ENCODE peak calls at places on chromosomes 5 and 9, in seven cellular contexts. One of them, this sample, is unnamed.

GRCh38 chr9:5442400-5443011 is 4.8 kb upstream of the PLGRKT start:
- DNase-seq in GM12892: no peak
- DNase-seq in vagina: no peak
- DNase-seq in H1: peak
- DNase-seq in A549: peak
- DNase-seq in stomach: peak
- DNase-seq in heart left ventricle: no peak
- DNase-seq in this sample: peak

GRCh38 chr5:143448518-143448917 is 45.0 kb upstream of the NR3C1 start:
- DNase-seq in GM12892: no peak
- DNase-seq in vagina: no peak
- DNase-seq in H1: no peak
- DNase-seq in A549: no peak
- DNase-seq in stomach: no peak
- DNase-seq in heart left ventricle: no peak
- DNase-seq in this sample: peak

GRCh38 chr9:129446828-129447550 is 173.9 kb downstream of the C9orf50 start:
- DNase-seq in GM12892: no peak
- DNase-seq in vagina: no peak
- DNase-seq in H1: no peak
- DNase-seq in A549: no peak
- DNase-seq in stomach: no peak
- DNase-seq in heart left ventricle: no peak
- DNase-seq in this sample: no peak

GRCh38 chr9:15417626-15418025 is 5.0 kb upstream of the SNAPC3 start:
- DNase-seq in GM12892: no peak
- DNase-seq in vagina: no peak
- DNase-seq in H1: peak
- DNase-seq in A549: no peak
- DNase-seq in stomach: no peak
- DNase-seq in heart left ventricle: no peak
- DNase-seq in this sample: no peak

GRCh38 chr9:121779381-121780117 is 128.1 kb downstream of the DAB2IP start:
- DNase-seq in GM12892: no peak
- DNase-seq in vagina: no peak
- DNase-seq in H1: no peak
- DNase-seq in A549: no peak
- DNase-seq in stomach: no peak
- DNase-seq in heart left ventricle: peak
- DNase-seq in this sample: no peak

GRCh38 chr9:22508790-22509189 is 62.2 kb downstream of the DMRTA1 start:
- DNase-seq in GM12892: no peak
- DNase-seq in vagina: no peak
- DNase-seq in H1: no peak
- DNase-seq in A549: no peak
- DNase-seq in stomach: no peak
- DNase-seq in heart left ventricle: no peak
- DNase-seq in this sample: no peak

GRCh38 chr5:106956901-106957300 is 713.8 kb downstream of the EFNA5 start:
- DNase-seq in GM12892: no peak
- DNase-seq in vagina: no peak
- DNase-seq in H1: no peak
- DNase-seq in A549: no peak
- DNase-seq in stomach: no peak
- DNase-seq in heart left ventricle: no peak
- DNase-seq in this sample: no peak

GRCh38 chr5:179242676-179243075 is 102.6 kb downstream of the ADAMTS2 start:
- DNase-seq in GM12892: no peak
- DNase-seq in vagina: no peak
- DNase-seq in H1: no peak
- DNase-seq in A549: no peak
- DNase-seq in stomach: no peak
- DNase-seq in heart left ventricle: no peak
- DNase-seq in this sample: no peak

GRCh38 chr5:104247260-104247659 is 684.7 kb upstream of the NUDT12 start:
- DNase-seq in GM12892: no peak
- DNase-seq in vagina: no peak
- DNase-seq in H1: no peak
- DNase-seq in A549: no peak
- DNase-seq in stomach: no peak
- DNase-seq in heart left ventricle: no peak
- DNase-seq in this sample: peak

GRCh38 chr5:150217041-150217440 is 27.2 kb downstream of the SLC6A7 start:
- DNase-seq in GM12892: no peak
- DNase-seq in vagina: no peak
- DNase-seq in H1: no peak
- DNase-seq in A549: no peak
- DNase-seq in stomach: no peak
- DNase-seq in heart left ventricle: no peak
- DNase-seq in this sample: no peak

GRCh38 chr5:172182291-172182690 is 5.7 kb downstream of the STK10 start:
- DNase-seq in GM12892: no peak
- DNase-seq in vagina: no peak
- DNase-seq in H1: no peak
- DNase-seq in A549: no peak
- DNase-seq in stomach: no peak
- DNase-seq in heart left ventricle: no peak
- DNase-seq in this sample: no peak

GRCh38 chr5:94811341-94811740 is 192.9 kb downstream of the SLF1 start:
- DNase-seq in GM12892: no peak
- DNase-seq in vagina: no peak
- DNase-seq in H1: no peak
- DNase-seq in A549: no peak
- DNase-seq in stomach: no peak
- DNase-seq in heart left ventricle: no peak
- DNase-seq in this sample: no peak

GRCh38 chr5:122981846-122982245 is 54.7 kb downstream of the PPIC start:
- DNase-seq in GM12892: no peak
- DNase-seq in vagina: no peak
- DNase-seq in H1: no peak
- DNase-seq in A549: no peak
- DNase-seq in stomach: no peak
- DNase-seq in heart left ventricle: no peak
- DNase-seq in this sample: no peak

GRCh38 chr5:150671509-150672236 is 10.6 kb downstream of the MYOZ3 start:
- DNase-seq in GM12892: no peak
- DNase-seq in vagina: peak
- DNase-seq in H1: peak
- DNase-seq in A549: no peak
- DNase-seq in stomach: no peak
- DNase-seq in heart left ventricle: peak
- DNase-seq in this sample: no peak

GRCh38 chr5:83011990-83012389 is 65.2 kb downstream of the TMEM167A start:
- DNase-seq in GM12892: peak
- DNase-seq in vagina: no peak
- DNase-seq in H1: no peak
- DNase-seq in A549: no peak
- DNase-seq in stomach: no peak
- DNase-seq in heart left ventricle: no peak
- DNase-seq in this sample: no peak

GRCh38 chr5:167582263-167582662 is 709.2 kb upstream of the WWC1 start:
- DNase-seq in GM12892: no peak
- DNase-seq in vagina: no peak
- DNase-seq in H1: no peak
- DNase-seq in A549: peak
- DNase-seq in stomach: no peak
- DNase-seq in heart left ventricle: no peak
- DNase-seq in this sample: no peak

GRCh38 chr5:4254736-4255135 is 659.1 kb downstream of the IRX1 start:
- DNase-seq in GM12892: no peak
- DNase-seq in vagina: no peak
- DNase-seq in H1: no peak
- DNase-seq in A549: no peak
- DNase-seq in stomach: no peak
- DNase-seq in heart left ventricle: no peak
- DNase-seq in this sample: no peak

GRCh38 chr9:70413427-70413797 is 1.0 kb downstream of the KLF9 start:
- DNase-seq in GM12892: peak
- DNase-seq in vagina: no peak
- DNase-seq in H1: no peak
- DNase-seq in A549: no peak
- DNase-seq in stomach: no peak
- DNase-seq in heart left ventricle: peak
- DNase-seq in this sample: peak

GRCh38 chr9:70412678-70413426 is 1.6 kb downstream of the KLF9 start:
- DNase-seq in GM12892: peak
- DNase-seq in vagina: peak
- DNase-seq in H1: peak
- DNase-seq in A549: peak
- DNase-seq in stomach: peak
- DNase-seq in heart left ventricle: peak
- DNase-seq in this sample: peak

GRCh38 chr9:70411141-70411929 is 3.1 kb downstream of the KLF9 start:
- DNase-seq in GM12892: no peak
- DNase-seq in vagina: peak
- DNase-seq in H1: no peak
- DNase-seq in A549: no peak
- DNase-seq in stomach: peak
- DNase-seq in heart left ventricle: peak
- DNase-seq in this sample: no peak

GRCh38 chr9:70410368-70410767 is 4.1 kb downstream of the KLF9 start:
- DNase-seq in GM12892: no peak
- DNase-seq in vagina: no peak
- DNase-seq in H1: no peak
- DNase-seq in A549: no peak
- DNase-seq in stomach: no peak
- DNase-seq in heart left ventricle: no peak
- DNase-seq in this sample: no peak

DNA sequence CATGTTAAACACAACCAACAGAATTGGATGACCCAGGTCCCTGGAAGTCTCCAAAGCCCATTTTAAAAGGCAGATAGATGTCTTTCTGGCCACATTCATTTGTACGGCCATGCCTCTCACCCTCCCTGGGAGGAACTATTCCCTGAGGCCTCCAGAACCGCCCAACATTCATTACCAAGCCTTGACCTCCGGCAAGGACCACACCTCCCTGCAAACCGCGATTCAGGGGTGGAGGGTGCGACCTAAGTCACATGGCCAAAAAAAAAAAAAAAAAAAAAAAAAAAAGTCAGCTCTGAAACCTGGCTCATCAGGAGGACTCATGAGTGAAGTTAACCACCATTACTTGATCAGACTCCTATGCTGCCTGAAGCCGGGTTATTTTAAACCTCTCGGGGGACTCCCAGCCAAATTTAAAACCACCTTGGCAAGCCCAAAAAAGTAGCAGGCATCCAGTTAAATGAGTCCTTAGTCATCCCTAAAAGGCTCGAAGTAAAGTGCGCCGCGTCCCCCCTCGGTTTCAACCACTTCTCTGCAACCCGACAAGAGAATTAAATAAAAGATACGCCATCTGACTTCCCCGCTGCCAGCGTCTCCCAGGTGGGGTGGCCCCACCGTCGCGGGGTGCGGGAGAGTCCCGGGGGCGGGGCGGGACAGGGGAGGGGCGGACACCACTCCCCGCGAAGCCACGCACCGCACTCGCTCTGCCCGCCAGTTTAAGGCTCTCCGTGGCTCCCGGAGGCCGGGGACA is 2.4 kb downstream of the KLF9 start:
- DNase-seq in GM12892: peak
- DNase-seq in vagina: peak
- DNase-seq in H1: peak
- DNase-seq in A549: no peak
- DNase-seq in stomach: peak
- DNase-seq in heart left ventricle: peak
- DNase-seq in this sample: peak
- TF ChIP-seq POLR2A in GM12892: no peak
- TF ChIP-seq POLR2A in vagina: peak
- TF ChIP-seq POLR2A in H1: no peak
- TF ChIP-seq POLR2A in A549: no peak
- TF ChIP-seq POLR2A in stomach: no peak
- TF ChIP-seq POLR2A in heart left ventricle: no peak
- TF ChIP-seq POLR2A in this sample: peak

GRCh38 chr5:115265220-115265619 is 2.5 kb upstream of the PGGT1B start:
- DNase-seq in GM12892: no peak
- DNase-seq in vagina: no peak
- DNase-seq in H1: no peak
- DNase-seq in A549: no peak
- DNase-seq in stomach: no peak
- DNase-seq in heart left ventricle: no peak
- DNase-seq in this sample: no peak

GRCh38 chr5:115260248-115260647 is 2.4 kb downstream of the PGGT1B start:
- DNase-seq in GM12892: no peak
- DNase-seq in vagina: no peak
- DNase-seq in H1: no peak
- DNase-seq in A549: no peak
- DNase-seq in stomach: no peak
- DNase-seq in heart left ventricle: no peak
- DNase-seq in this sample: no peak

GRCh38 chr5:115262066-115262404 is 642 bp downstream of the PGGT1B start:
- DNase-seq in GM12892: no peak
- DNase-seq in vagina: no peak
- DNase-seq in H1: no peak
- DNase-seq in A549: peak
- DNase-seq in stomach: no peak
- DNase-seq in heart left ventricle: no peak
- DNase-seq in this sample: peak

GRCh38 chr5:115264786-115265185 is 2.1 kb upstream of the PGGT1B start:
- DNase-seq in GM12892: no peak
- DNase-seq in vagina: no peak
- DNase-seq in H1: no peak
- DNase-seq in A549: no peak
- DNase-seq in stomach: no peak
- DNase-seq in heart left ventricle: no peak
- DNase-seq in this sample: no peak

GRCh38 chr5:115262405-115263247 is at the start of gene PGGT1B:
- DNase-seq in GM12892: peak
- DNase-seq in vagina: no peak
- DNase-seq in H1: peak
- DNase-seq in A549: peak
- DNase-seq in stomach: peak
- DNase-seq in heart left ventricle: peak
- DNase-seq in this sample: peak
- TF ChIP-seq POLR2A in GM12892: peak
- TF ChIP-seq POLR2A in vagina: no peak
- TF ChIP-seq POLR2A in H1: peak
- TF ChIP-seq POLR2A in A549: peak
- TF ChIP-seq POLR2A in stomach: no peak
- TF ChIP-seq POLR2A in heart left ventricle: no peak
- TF ChIP-seq POLR2A in this sample: peak

DNA sequence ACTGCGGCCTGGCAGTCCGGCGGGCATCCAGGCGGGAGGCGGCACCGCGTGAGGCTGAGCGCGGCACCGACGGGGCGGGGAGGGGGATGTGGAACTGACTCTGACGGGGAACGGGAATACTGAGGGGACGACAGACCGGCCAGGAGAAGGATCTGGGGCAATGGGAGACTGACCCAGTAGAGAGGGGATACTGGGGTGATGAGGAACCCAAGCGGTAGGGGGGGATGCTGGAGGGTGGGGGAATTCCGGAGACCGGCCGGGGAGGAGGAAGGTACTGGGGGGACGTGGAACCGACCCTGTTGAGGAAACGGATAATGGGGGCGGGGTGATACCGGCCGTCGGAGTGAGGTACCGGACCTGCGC is 423 bp downstream of the IPPK start:
- DNase-seq in GM12892: no peak
- DNase-seq in vagina: no peak
- DNase-seq in H1: peak
- DNase-seq in A549: no peak
- DNase-seq in stomach: peak
- DNase-seq in heart left ventricle: peak
- DNase-seq in this sample: peak
- TF ChIP-seq POLR2A in GM12892: no peak
- TF ChIP-seq POLR2A in vagina: no peak
- TF ChIP-seq POLR2A in H1: no peak
- TF ChIP-seq POLR2A in A549: no peak
- TF ChIP-seq POLR2A in stomach: no peak
- TF ChIP-seq POLR2A in heart left ventricle: no peak
- TF ChIP-seq POLR2A in this sample: no peak

GRCh38 chr5:1199649-1200494 is 1.5 kb upstream of the SLC6A19 start:
- DNase-seq in GM12892: no peak
- DNase-seq in vagina: no peak
- DNase-seq in H1: no peak
- DNase-seq in A549: no peak
- DNase-seq in stomach: no peak
- DNase-seq in heart left ventricle: no peak
- DNase-seq in this sample: peak
- TF ChIP-seq POLR2A in GM12892: no peak
- TF ChIP-seq POLR2A in vagina: no peak
- TF ChIP-seq POLR2A in H1: no peak
- TF ChIP-seq POLR2A in A549: no peak
- TF ChIP-seq POLR2A in stomach: no peak
- TF ChIP-seq POLR2A in heart left ventricle: no peak
- TF ChIP-seq POLR2A in this sample: no peak